ENCODE peak calls at places on chromosomes 5 and 9, in nine cellular contexts. One of them, this sample, is unnamed.

GRCh38 chr5:8633259-8633658 is 764.3 kb downstream of the MTRR start:
- DNase-seq in astrocyte of the cerebellum: no peak
- DNase-seq in uterus: no peak
- DNase-seq in PC-3: no peak
- DNase-seq in right lobe of liver: no peak
- DNase-seq in pancreas: no peak
- DNase-seq in dorsolateral prefrontal cortex: no peak
- DNase-seq in tibial artery: no peak
- DNase-seq in cardiac fibroblast: no peak
- DNase-seq in this sample: peak

GRCh38 chr9:21153688-21154608 is 12.3 kb upstream of the IFNW1 start:
- DNase-seq in PC-3: peak
- DNase-seq in pancreas: no peak
- DNase-seq in cardiac fibroblast: peak
- DNase-seq in uterus: no peak
- DNase-seq in astrocyte of the cerebellum: peak
- DNase-seq in right lobe of liver: no peak
- DNase-seq in dorsolateral prefrontal cortex: no peak
- DNase-seq in tibial artery: no peak
- DNase-seq in this sample: peak

GRCh38 chr9:93675336-93676150 is 99.2 kb downstream of the PHF2 start:
- DNase-seq in cardiac fibroblast: no peak
- DNase-seq in tibial artery: peak
- DNase-seq in right lobe of liver: peak
- DNase-seq in pancreas: peak
- DNase-seq in PC-3: no peak
- DNase-seq in dorsolateral prefrontal cortex: peak
- DNase-seq in astrocyte of the cerebellum: no peak
- DNase-seq in uterus: peak
- DNase-seq in this sample: no peak

GRCh38 chr5:36199620-36200019 is 42.1 kb downstream of the NADK2 start:
- DNase-seq in dorsolateral prefrontal cortex: no peak
- DNase-seq in uterus: no peak
- DNase-seq in right lobe of liver: no peak
- DNase-seq in PC-3: no peak
- DNase-seq in tibial artery: no peak
- DNase-seq in pancreas: no peak
- DNase-seq in cardiac fibroblast: peak
- DNase-seq in astrocyte of the cerebellum: no peak
- DNase-seq in this sample: peak

GRCh38 chr9:36245906-36246305 is 12.3 kb downstream of the GNE start:
- DNase-seq in astrocyte of the cerebellum: no peak
- DNase-seq in right lobe of liver: no peak
- DNase-seq in pancreas: no peak
- DNase-seq in dorsolateral prefrontal cortex: no peak
- DNase-seq in cardiac fibroblast: no peak
- DNase-seq in tibial artery: no peak
- DNase-seq in uterus: no peak
- DNase-seq in PC-3: no peak
- DNase-seq in this sample: no peak

GRCh38 chr5:142235870-142236672 is 88.8 kb downstream of the SPRY4 start:
- DNase-seq in PC-3: no peak
- DNase-seq in tibial artery: no peak
- DNase-seq in uterus: no peak
- DNase-seq in right lobe of liver: no peak
- DNase-seq in cardiac fibroblast: no peak
- DNase-seq in astrocyte of the cerebellum: no peak
- DNase-seq in dorsolateral prefrontal cortex: no peak
- DNase-seq in pancreas: no peak
- DNase-seq in this sample: no peak

GRCh38 chr5:161306354-161306990 is 240.1 kb downstream of the GABRB2 start:
- DNase-seq in uterus: no peak
- DNase-seq in PC-3: no peak
- DNase-seq in right lobe of liver: no peak
- DNase-seq in dorsolateral prefrontal cortex: no peak
- DNase-seq in cardiac fibroblast: no peak
- DNase-seq in pancreas: no peak
- DNase-seq in astrocyte of the cerebellum: no peak
- DNase-seq in tibial artery: no peak
- DNase-seq in this sample: no peak

GRCh38 chr9:87874320-87874655 is 8.4 kb upstream of the SPATA31E1 start:
- DNase-seq in tibial artery: no peak
- DNase-seq in cardiac fibroblast: no peak
- DNase-seq in dorsolateral prefrontal cortex: no peak
- DNase-seq in PC-3: no peak
- DNase-seq in astrocyte of the cerebellum: no peak
- DNase-seq in uterus: no peak
- DNase-seq in right lobe of liver: no peak
- DNase-seq in pancreas: no peak
- DNase-seq in this sample: no peak

DNA sequence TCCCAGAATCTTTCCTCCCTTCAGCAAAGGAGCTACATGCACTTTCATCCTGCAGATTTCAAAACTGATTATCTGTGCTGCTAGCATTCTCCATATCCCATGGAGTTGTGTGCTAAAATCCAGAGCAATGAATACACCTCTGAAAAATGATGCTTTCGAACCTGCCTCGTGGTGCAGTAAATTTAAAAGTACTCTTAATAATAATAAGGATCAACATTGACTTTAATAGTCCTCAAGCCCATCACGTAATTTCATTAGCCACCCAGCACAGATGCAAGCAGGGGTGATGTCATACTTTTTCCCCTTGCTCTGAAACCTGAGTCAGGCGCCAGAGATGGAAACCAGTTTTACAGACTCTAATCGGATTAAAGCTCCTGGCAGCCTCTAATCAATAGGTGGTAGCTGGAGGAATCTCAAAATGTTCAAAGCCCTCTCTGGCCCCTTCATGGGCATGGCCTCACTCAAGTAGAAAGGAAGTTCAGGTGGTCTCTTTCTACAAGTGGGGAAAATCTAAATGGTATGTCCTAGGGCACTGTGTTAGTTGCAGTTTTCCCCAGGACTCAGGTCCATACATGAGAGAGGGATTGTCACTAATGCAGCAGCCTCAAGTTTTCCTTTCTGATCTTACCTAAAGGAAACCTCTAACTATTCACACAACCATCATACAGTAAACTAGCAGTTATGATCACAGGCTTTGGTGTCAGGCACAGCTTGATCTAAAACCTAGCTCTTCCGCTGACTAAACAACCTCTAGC is 221.5 kb upstream of the SLC30A5 start:
- DNase-seq in cardiac fibroblast: no peak
- DNase-seq in tibial artery: no peak
- DNase-seq in PC-3: no peak
- DNase-seq in pancreas: no peak
- DNase-seq in uterus: no peak
- DNase-seq in astrocyte of the cerebellum: no peak
- DNase-seq in dorsolateral prefrontal cortex: no peak
- DNase-seq in right lobe of liver: no peak
- DNase-seq in this sample: no peak
- H3K4me3 ChIP-seq in cardiac fibroblast: no peak
- H3K4me3 ChIP-seq in tibial artery: no peak
- H3K4me3 ChIP-seq in PC-3: no peak
- H3K4me3 ChIP-seq in pancreas: no peak
- H3K4me3 ChIP-seq in uterus: no peak
- H3K4me3 ChIP-seq in astrocyte of the cerebellum: no peak
- H3K4me3 ChIP-seq in dorsolateral prefrontal cortex: no peak
- H3K4me3 ChIP-seq in right lobe of liver: no peak
- H3K4me3 ChIP-seq in this sample: no peak

DNA sequence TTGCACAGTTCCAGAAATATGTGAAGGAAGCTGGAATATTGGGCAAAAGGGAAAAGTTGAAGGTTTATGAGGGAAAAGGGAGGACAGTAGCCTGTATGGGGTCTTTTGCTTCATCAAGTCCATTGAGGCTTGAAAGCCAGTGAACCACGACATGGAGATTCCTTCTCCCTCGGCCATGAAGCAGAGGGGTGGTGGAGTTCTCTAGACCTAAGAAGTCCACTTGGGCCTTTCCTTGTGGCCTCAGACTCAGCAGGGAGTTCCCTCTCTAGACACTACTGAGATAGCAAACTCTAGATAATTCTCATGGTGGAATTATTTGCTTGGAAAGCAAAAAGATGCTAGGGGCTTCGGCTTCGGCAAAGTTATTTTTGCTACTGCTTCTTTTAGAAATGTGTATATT is 78.5 kb downstream of the FOXD1 start:
- DNase-seq in tibial artery: no peak
- DNase-seq in uterus: no peak
- DNase-seq in cardiac fibroblast: no peak
- DNase-seq in astrocyte of the cerebellum: no peak
- DNase-seq in PC-3: no peak
- DNase-seq in dorsolateral prefrontal cortex: no peak
- DNase-seq in pancreas: no peak
- DNase-seq in right lobe of liver: no peak
- DNase-seq in this sample: no peak
- TF ChIP-seq CTCF in tibial artery: no peak
- TF ChIP-seq CTCF in uterus: no peak
- TF ChIP-seq CTCF in cardiac fibroblast: no peak
- TF ChIP-seq CTCF in astrocyte of the cerebellum: no peak
- TF ChIP-seq CTCF in PC-3: no peak
- TF ChIP-seq CTCF in dorsolateral prefrontal cortex: no peak
- TF ChIP-seq CTCF in pancreas: no peak
- TF ChIP-seq CTCF in right lobe of liver: no peak
- TF ChIP-seq CTCF in this sample: no peak

DNA sequence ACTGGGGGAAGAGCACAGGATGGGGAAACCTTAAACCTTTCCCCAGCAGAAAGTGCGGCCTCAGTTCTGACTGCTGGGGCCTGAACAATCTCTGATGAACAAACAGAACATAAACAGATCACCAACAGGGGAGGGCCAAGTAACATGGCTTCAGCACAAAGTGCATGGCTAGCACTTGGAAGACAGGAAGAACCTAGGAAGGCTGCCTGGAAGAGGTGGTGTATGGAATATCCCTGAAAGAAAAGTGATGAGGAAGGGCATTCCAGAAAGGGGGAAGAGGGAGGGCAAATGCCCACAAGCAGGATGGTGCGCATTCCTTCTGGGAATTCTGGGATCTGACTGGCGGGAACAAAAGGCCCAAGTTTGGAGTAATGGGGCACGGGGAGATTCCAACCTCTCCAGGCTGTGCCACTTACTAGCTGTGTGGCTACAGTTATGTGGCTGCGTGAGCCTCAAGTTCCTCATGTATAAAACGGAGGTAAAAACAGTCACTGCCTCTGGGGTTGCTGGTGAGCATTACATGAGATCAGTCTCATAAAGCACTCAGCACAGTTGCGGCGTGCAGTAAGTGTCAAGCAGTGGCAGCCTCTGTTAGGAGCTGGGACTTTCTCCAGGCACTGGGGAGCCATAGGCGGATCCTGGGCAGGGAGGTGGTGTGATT is 1.6 kb downstream of the PDGFRB start:
- DNase-seq in astrocyte of the cerebellum: peak
- DNase-seq in dorsolateral prefrontal cortex: no peak
- DNase-seq in tibial artery: peak
- DNase-seq in uterus: no peak
- DNase-seq in PC-3: no peak
- DNase-seq in cardiac fibroblast: peak
- DNase-seq in pancreas: no peak
- DNase-seq in right lobe of liver: no peak
- DNase-seq in this sample: peak
- H3K4me3 ChIP-seq in astrocyte of the cerebellum: peak
- H3K4me3 ChIP-seq in dorsolateral prefrontal cortex: peak
- H3K4me3 ChIP-seq in tibial artery: peak
- H3K4me3 ChIP-seq in uterus: peak
- H3K4me3 ChIP-seq in PC-3: no peak
- H3K4me3 ChIP-seq in cardiac fibroblast: peak
- H3K4me3 ChIP-seq in pancreas: no peak
- H3K4me3 ChIP-seq in right lobe of liver: peak
- H3K4me3 ChIP-seq in this sample: peak

GRCh38 chr5:10201223-10201868 is 48.3 kb downstream of the ATPSCKMT start:
- DNase-seq in PC-3: no peak
- DNase-seq in astrocyte of the cerebellum: no peak
- DNase-seq in uterus: no peak
- DNase-seq in dorsolateral prefrontal cortex: no peak
- DNase-seq in right lobe of liver: no peak
- DNase-seq in pancreas: no peak
- DNase-seq in tibial artery: peak
- DNase-seq in cardiac fibroblast: peak
- DNase-seq in this sample: no peak
- TF ChIP-seq CTCF in PC-3: peak
- TF ChIP-seq CTCF in astrocyte of the cerebellum: peak
- TF ChIP-seq CTCF in uterus: no peak
- TF ChIP-seq CTCF in dorsolateral prefrontal cortex: peak
- TF ChIP-seq CTCF in right lobe of liver: no peak
- TF ChIP-seq CTCF in pancreas: no peak
- TF ChIP-seq CTCF in tibial artery: no peak
- TF ChIP-seq CTCF in cardiac fibroblast: peak
- TF ChIP-seq CTCF in this sample: peak

DNA sequence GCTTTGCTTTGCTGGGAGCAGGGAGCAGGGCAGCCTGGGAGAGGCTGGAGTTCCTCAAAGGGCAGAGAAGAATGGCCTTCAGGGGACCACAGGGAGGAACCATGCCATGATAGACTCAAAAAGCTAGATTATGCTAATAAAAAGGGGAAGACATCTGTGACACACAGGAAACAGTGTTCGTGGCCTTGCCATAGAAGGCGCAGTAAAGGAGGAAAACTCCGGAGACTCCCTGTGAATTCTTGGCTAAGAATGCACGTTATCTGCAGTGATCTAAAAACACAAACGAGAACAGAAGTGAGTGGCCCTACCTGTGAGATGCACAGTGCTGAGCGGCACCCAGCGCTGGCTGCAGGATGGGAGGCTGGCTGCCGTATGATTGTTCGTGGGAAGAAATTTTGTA is 15.9 kb upstream of the LTC4S start:
- DNase-seq in right lobe of liver: no peak
- DNase-seq in cardiac fibroblast: no peak
- DNase-seq in uterus: no peak
- DNase-seq in pancreas: no peak
- DNase-seq in tibial artery: no peak
- DNase-seq in astrocyte of the cerebellum: no peak
- DNase-seq in PC-3: no peak
- DNase-seq in dorsolateral prefrontal cortex: no peak
- DNase-seq in this sample: no peak
- H3K4me3 ChIP-seq in right lobe of liver: no peak
- H3K4me3 ChIP-seq in cardiac fibroblast: no peak
- H3K4me3 ChIP-seq in uterus: no peak
- H3K4me3 ChIP-seq in pancreas: no peak
- H3K4me3 ChIP-seq in tibial artery: no peak
- H3K4me3 ChIP-seq in astrocyte of the cerebellum: no peak
- H3K4me3 ChIP-seq in PC-3: no peak
- H3K4me3 ChIP-seq in dorsolateral prefrontal cortex: no peak
- H3K4me3 ChIP-seq in this sample: no peak

DNA sequence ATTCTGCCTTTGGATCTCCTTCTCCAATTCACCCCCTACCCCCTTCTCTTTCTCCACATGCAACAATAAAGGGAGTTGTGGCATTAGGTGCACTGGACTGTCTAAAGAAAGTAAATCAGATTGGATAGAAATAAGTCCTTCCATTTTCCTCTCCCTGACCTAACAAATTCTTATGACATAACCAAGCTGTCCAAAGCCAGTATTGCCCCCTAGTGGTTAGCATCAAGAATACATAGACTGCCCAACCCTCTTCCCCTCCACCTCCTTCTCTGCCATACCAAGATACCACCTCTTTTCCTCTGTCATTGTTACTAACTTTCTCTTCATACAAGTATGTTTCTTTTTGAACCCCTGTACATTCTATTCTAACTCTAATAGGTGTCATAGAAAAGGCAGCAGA is 45.7 kb downstream of the PPARGC1B start:
- DNase-seq in uterus: no peak
- DNase-seq in cardiac fibroblast: no peak
- DNase-seq in astrocyte of the cerebellum: no peak
- DNase-seq in PC-3: peak
- DNase-seq in pancreas: no peak
- DNase-seq in dorsolateral prefrontal cortex: no peak
- DNase-seq in tibial artery: no peak
- DNase-seq in right lobe of liver: no peak
- DNase-seq in this sample: no peak
- TF ChIP-seq CTCF in uterus: no peak
- TF ChIP-seq CTCF in cardiac fibroblast: no peak
- TF ChIP-seq CTCF in astrocyte of the cerebellum: no peak
- TF ChIP-seq CTCF in PC-3: peak
- TF ChIP-seq CTCF in pancreas: no peak
- TF ChIP-seq CTCF in dorsolateral prefrontal cortex: peak
- TF ChIP-seq CTCF in tibial artery: no peak
- TF ChIP-seq CTCF in right lobe of liver: peak
- TF ChIP-seq CTCF in this sample: peak

This sample was measured in fibroblast of the aortic adventitia.